ENCODE peak calls at places on chromosomes 7 and 10, in six cellular contexts. D, K, H, L, X and G are unnamed samples.

GRCh38 chr7:4014649-4015048 is 667.4 kb upstream of the FOXK1 start:
- DNase-seq in H (no peak), X (no peak), D (no peak), K (no peak), L (no peak), G (no peak)

GRCh38 chr7:101154693-101155102 is 422 bp downstream of the AP1S1 start:
- DNase-seq in D (no peak), X (no peak), K (peak; percentile 48), H (no peak), L (no peak), G (no peak)

GRCh38 chr7:22660732-22661131 is 66.3 kb upstream of the IL6 start:
- DNase-seq in H (no peak), X (no peak), D (peak; percentile 63), L (no peak), K (peak; percentile 77), G (no peak)

GRCh38 chr10:80900661-80901060 is 363.0 kb downstream of the SH2D4B start:
- DNase-seq in X (no peak), K (no peak), D (no peak), H (no peak), L (no peak), G (no peak)

GRCh38 chr10:29859521-29860130 is 199.8 kb downstream of the JCAD start:
- DNase-seq in K (no peak), X (no peak), D (no peak), L (no peak), H (no peak), G (no peak)

GRCh38 chr10:260819-261429 is 125.7 kb downstream of the ZMYND11 start:
- DNase-seq in D (no peak), H (no peak), L (no peak), K (no peak), X (no peak), G (peak; percentile 18)

GRCh38 chr10:123512881-123513822 is 153.0 kb upstream of the GPR26 start:
- DNase-seq in H (no peak), K (peak; percentile 53), L (peak; percentile 55), D (no peak), X (no peak), G (no peak)

GRCh38 chr7:26782501-26782900 is 81.9 kb downstream of the SKAP2 start:
- DNase-seq in D (no peak), L (no peak), K (no peak), X (no peak), H (no peak), G (no peak)

GRCh38 chr10:113056468-113057021 is 106.5 kb downstream of the TCF7L2 start:
- DNase-seq in K (no peak), D (no peak), X (no peak), L (no peak), H (no peak), G (no peak)

GRCh38 chr10:112335104-112335840 is 38.6 kb upstream of the ACSL5 start:
- DNase-seq in D (no peak), H (no peak), K (no peak), L (no peak), X (no peak), G (peak; percentile 35)

GRCh38 chr7:106420210-106420609 is 135.4 kb upstream of the NAMPT start:
- DNase-seq in H (no peak), L (no peak), K (no peak), X (no peak), D (no peak), G (no peak)

GRCh38 chr7:139901840-139902370 is 72.8 kb downstream of the TBXAS1 start:
- DNase-seq in L (no peak), K (no peak), X (no peak), D (no peak), H (no peak), G (no peak)

GRCh38 chr10:31343009-31343408 is 24.0 kb downstream of the ZEB1 start:
- DNase-seq in D (no peak), K (no peak), H (no peak), X (no peak), L (no peak), G (no peak)

GRCh38 chr7:134016223-134016941 is 110.8 kb upstream of the LRGUK start:
- DNase-seq in D (peak; percentile 58), L (peak; percentile 67), K (peak; percentile 73), X (peak; percentile 22), H (peak; percentile 12), G (no peak)

GRCh38 chr7:157503229-157503628 is 166.4 kb downstream of the DNAJB6 start:
- DNase-seq in X (no peak), D (no peak), H (no peak), L (no peak), K (no peak), G (no peak)

GRCh38 chr10:42981358-42982236 is 95.3 kb upstream of the RET start:
- DNase-seq in H (no peak), L (peak; percentile 87), D (no peak), X (no peak), K (no peak), G (no peak)

GRCh38 chr7:158672975-158673374 is 31.6 kb downstream of the NCAPG2 start:
- DNase-seq in K (no peak), X (no peak), H (no peak), D (no peak), L (no peak), G (peak; percentile 64)

GRCh38 chr7:142539901-142540300 is 209.4 kb upstream of the PRSS1 start:
- DNase-seq in X (peak; percentile 90), L (no peak), H (no peak), D (no peak), K (no peak), G (no peak)

GRCh38 chr7:143047327-143047726 is 4.8 kb upstream of the OR6V1 start:
- DNase-seq in K (no peak), D (no peak), L (no peak), H (no peak), X (no peak), G (no peak)

GRCh38 chr7:140267381-140268226 is 90.8 kb upstream of the KDM7A start:
- DNase-seq in X (no peak), L (no peak), K (no peak), D (peak; percentile 94), H (no peak), G (no peak)

GRCh38 chr10:91689731-91690168 is 56.9 kb upstream of the PPP1R3C start:
- DNase-seq in K (peak; percentile 7), H (no peak), L (no peak), X (no peak), D (no peak), G (no peak)
- TF ChIP-seq POLR2AphosphoS5 in K (no peak), H (no peak), L (no peak), X (no peak), D (no peak), G (no peak)

GRCh38 chr7:103106336-103107070 is 31.6 kb downstream of the ARMC10 start:
- DNase-seq in X (no peak), L (no peak), K (peak; percentile 83), H (no peak), D (peak; percentile 19), G (no peak)
- TF ChIP-seq REST in X (no peak), L (no peak), K (no peak), H (no peak), D (no peak), G (no peak)

DNA sequence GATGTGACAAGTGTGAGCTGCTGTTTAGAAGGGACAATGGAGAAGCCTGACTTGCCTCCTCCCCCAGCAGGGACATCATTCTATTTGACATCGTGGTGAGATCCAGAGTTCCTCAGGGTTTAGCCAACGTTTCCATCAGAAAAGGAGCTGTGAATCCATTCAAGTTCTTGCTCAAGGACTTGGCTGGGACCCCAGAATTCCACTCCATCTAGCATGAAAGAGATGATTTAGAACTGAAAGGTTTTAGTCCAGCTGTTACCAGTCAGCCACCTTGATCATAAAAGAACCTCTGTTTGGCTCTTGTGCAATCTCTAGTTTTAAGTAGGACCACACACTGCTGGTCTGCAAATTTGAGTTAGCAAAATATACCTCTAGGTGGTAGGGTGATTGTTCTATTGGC is 337.6 kb downstream of the FRMD4A start:
- DNase-seq in X (no peak), H (no peak), D (no peak), K (no peak), L (no peak), G (no peak)
- TF ChIP-seq POLR2AphosphoS5 in X (no peak), H (no peak), D (no peak), K (no peak), L (no peak), G (no peak)

DNA sequence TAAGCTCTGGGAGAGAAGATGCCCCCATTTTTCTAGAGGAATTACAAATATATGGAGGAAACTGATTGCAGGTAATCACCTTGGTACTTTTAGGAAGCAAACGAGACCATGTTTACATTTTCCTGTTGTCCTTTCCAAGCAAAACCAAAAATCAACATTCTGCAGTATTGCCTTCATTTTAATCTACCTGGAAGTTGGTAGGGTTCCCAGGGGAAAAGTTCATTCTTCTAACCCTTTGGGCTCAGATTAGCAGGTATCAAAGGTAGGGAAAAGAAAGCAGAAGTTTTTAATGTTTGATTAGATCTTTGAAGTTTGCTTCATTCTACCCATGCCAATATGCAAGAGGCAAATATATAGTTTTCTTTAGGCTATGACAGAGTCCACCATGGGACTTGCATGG is 28.7 kb upstream of the ASAH2 start:
- DNase-seq in K (no peak), D (no peak), H (no peak), L (no peak), X (no peak), G (no peak)
- TF ChIP-seq REST in K (no peak), D (no peak), H (no peak), L (no peak), X (no peak), G (no peak)

DNA sequence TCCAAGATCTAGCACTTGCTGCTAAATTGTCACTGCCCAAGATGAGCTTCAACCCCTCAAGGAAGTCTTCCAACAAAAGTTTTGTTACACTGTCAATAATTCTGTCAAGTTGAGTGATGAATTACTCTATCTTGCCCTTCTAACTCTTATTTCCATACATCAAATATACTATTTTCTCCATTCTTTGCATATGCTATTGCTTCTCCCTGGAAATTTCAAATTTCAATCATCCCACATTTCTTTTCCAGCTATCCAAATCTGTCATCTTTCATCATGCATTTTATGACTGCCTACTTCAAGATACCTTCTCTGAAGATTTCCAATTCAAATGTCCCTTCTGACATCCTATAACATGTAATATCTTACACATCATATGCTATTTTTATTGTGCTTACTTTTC is 175.2 kb upstream of the KCND2 start:
- DNase-seq in K (no peak), H (no peak), X (no peak), L (no peak), D (no peak), G (no peak)
- TF ChIP-seq POLR2AphosphoS5 in K (no peak), H (no peak), X (no peak), L (no peak), D (no peak), G (no peak)

GRCh38 chr7:15288746-15289145 is 273.1 kb downstream of the AGMO start:
- DNase-seq in K (no peak), L (no peak), X (no peak), D (no peak), H (no peak), G (no peak)
- TF ChIP-seq REST in K (no peak), L (no peak), X (no peak), D (no peak), H (no peak), G (no peak)

GRCh38 chr7:122652851-122653250 is 46.1 kb downstream of the RNF133 start:
- DNase-seq in K (no peak), D (no peak), H (no peak), L (no peak), X (no peak), G (no peak)
- TF ChIP-seq POLR2AphosphoS5 in K (no peak), D (no peak), H (no peak), L (no peak), X (no peak), G (no peak)

DNA sequence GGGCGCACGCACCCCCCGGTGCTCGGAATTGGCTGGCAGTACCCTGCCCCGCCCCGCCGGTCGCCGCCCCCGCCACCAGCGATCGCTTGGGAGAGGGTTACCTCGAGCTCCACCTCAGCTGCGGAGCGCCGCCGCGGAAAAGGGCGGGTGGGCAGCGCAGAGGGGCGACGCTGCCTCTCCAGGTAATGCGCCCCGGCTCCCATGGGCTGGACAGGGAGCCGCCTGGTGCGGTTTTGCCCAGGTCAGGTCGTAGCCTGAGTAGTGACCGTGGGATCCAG is 1.3 kb downstream of the PFKFB3 start:
- DNase-seq in D (no peak), K (peak; percentile 47), L (peak; percentile 76), X (no peak), H (no peak), G (no peak)
- TF ChIP-seq REST in D (no peak), K (no peak), L (no peak), X (no peak), H (no peak), G (no peak)